ENCODE peak calls at places on chromosome X, in four cellular contexts. I is brain microvascular endothelial cell, H is astrocyte of the spinal cord, Y is mucosa of descending colon. B is an unnamed sample.

GRCh38 chrX:119238557-119238956 is 2.5 kb downstream of the PGRMC1 start:
- DNase-seq in I (no peak), H (no peak), Y (no peak), B (no peak)

GRCh38 chrX:40097492-40098263 is at the start of gene BCOR:
- DNase-seq in I (no peak), H (no peak), Y (peak; percentile 80), B (no peak)

GRCh38 chrX:72394518-72395163 is 88.9 kb upstream of the CITED1 start:
- DNase-seq in I (peak; percentile 51), H (peak; percentile 52), Y (no peak), B (no peak)

GRCh38 chrX:122196338-122196737 is 987.7 kb upstream of the GRIA3 start:
- DNase-seq in I (no peak), H (no peak), Y (no peak), B (no peak)

GRCh38 chrX:28591542-28591941 is 4.3 kb downstream of the IL1RAPL1 start:
- DNase-seq in I (no peak), H (no peak), Y (no peak), B (no peak)

GRCh38 chrX:71454222-71454621 is 78.7 kb upstream of the OGT start:
- DNase-seq in I (peak; percentile 50), H (no peak), Y (no peak), B (no peak)

GRCh38 chrX:1212532-1212931 is at the start of gene CRLF2:
- DNase-seq in I (no peak), H (no peak), Y (no peak), B (no peak)

GRCh38 chrX:130507015-130507414 is 105.2 kb downstream of the RBMX2 start:
- DNase-seq in I (no peak), H (no peak), Y (no peak), B (no peak)

GRCh38 chrX:19625612-19626011 is 110.3 kb upstream of the MAP3K15 start:
- DNase-seq in I (no peak), H (no peak), Y (no peak), B (no peak)

GRCh38 chrX:20348139-20348538 is 81.4 kb upstream of the RPS6KA3 start:
- DNase-seq in I (no peak), H (no peak), Y (no peak), B (no peak)

GRCh38 chrX:9493936-9494335 is 29.1 kb downstream of the TBL1X start:
- DNase-seq in I (peak; percentile 5), H (peak; percentile 16), Y (no peak), B (no peak)

GRCh38 chrX:40277672-40278071 is 179.9 kb upstream of the BCOR start:
- DNase-seq in I (no peak), H (no peak), Y (no peak), B (no peak)

GRCh38 chrX:50475208-50475607 is 4.6 kb upstream of the DGKK start:
- DNase-seq in I (no peak), H (no peak), Y (no peak), B (no peak)

GRCh38 chrX:48278958-48279357 is 23.8 kb downstream of the SSX1 start:
- DNase-seq in I (no peak), H (no peak), Y (no peak), B (no peak)

GRCh38 chrX:68995780-68996551 is 167.1 kb downstream of the EFNB1 start:
- DNase-seq in I (peak; percentile 23), H (peak; percentile 63), Y (peak; percentile 73), B (no peak)

GRCh38 chrX:152037183-152037582 is 62.7 kb upstream of the GABRE start:
- DNase-seq in I (no peak), H (no peak), Y (no peak), B (no peak)

GRCh38 chrX:130772313-130773140 is 130.5 kb downstream of the ENOX2 start:
- DNase-seq in I (peak; percentile 63), H (peak; percentile 51), Y (no peak), B (no peak)

GRCh38 chrX:104762641-104763040 is 196.6 kb downstream of the IL1RAPL2 start:
- DNase-seq in I (no peak), H (no peak), Y (no peak), B (no peak)

GRCh38 chrX:153582896-153583295 is 16.0 kb downstream of the CCNQ start:
- DNase-seq in I (no peak), H (peak; percentile 16), Y (peak; percentile 36), B (no peak)

DNA sequence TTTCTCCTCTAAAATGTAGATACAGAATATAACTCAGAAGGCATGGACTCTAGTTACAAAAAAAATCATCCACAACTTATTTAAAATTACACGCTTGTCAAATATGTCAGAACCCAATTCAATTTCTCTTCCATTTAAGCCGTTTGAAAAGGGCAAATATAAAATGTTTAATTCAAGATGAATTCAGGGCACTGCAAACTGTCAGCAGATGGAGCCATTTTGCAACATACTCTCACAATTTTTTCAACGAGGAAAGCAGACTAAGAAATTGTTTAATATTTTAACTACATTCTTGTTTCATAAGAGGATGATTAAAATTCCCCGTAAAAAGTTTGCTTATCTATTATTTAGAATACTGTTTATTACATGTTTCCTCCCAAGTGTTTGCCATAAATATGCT is 321.3 kb upstream of the CPXCR1 start:
- DNase-seq in I (no peak), H (no peak), Y (no peak), B (no peak)
- TF ChIP-seq CTCF in I (no peak), H (no peak), Y (no peak), B (peak; percentile 12)

DNA sequence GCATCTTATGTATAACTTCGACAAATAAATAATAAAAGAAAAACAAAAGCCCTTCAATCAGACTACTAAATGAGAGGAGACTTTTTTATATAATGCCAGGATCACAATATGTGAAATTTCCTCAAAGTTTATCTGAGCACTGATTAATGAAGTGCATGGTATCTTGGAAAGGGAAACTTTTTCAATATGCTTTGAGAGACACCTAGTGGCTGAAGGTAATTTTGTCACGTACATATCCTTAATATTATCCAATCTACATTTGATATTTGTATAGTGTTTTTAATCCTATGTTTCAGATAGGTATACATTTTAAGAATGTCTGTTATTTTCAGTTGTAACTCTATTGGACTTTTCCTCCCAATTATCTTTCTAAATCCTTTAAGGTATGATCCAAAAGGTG is 146.8 kb downstream of the KLHL4 start:
- DNase-seq in I (no peak), H (peak; percentile 39), Y (no peak), B (no peak)
- TF ChIP-seq CTCF in I (peak; percentile 2), H (peak; percentile 43), Y (no peak), B (peak; percentile 24)

DNA sequence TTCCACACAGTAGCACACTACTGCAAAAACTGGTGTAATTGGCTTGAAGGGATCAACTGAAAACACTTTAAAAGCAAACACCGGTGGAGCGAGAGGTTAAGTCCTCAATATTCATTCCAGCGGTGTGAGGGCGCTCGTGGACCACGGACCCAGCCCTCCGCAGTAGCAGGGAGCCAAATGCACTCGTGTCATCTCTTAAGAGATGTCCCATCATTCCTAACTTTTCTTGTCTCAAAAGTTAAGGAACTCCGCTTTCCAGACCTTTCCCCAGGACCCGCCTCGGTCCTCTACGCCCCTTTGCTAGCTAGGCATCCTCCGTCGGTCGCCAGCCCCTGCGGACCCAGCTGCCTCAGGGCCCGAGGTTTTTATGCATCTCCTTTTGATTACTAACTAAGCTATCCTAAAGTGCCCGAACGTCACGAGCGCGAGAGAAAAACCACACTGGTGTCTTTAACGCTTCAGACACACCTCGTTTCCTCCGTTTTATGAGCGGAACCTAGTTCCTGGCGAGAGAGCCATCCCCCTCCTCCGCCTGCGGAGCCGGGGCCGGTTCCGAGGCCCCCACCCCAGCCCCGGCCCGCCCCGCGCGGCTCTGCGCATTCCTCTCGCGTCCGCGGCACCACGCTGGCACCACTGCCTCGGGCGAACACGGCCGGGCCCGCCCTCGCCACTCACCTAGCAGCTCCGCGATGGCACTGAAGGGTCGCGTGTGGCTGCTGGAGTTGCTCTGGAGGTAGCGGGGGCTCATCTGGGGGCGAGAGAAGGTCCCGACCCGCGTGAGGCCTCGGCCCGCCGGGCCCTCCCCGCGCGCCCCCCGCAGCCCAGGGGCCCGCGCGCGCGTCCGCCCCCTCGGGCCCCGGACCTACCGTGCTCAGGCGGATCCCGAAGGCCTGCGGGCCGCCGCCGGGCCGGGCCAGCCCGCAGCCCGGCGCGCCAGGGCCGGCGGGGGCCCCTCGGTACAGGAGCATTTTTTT is 723 bp downstream of the MORC4 start:
- DNase-seq in I (peak; percentile 33), H (peak; percentile 59), Y (peak; percentile 64), B (no peak)
- TF ChIP-seq CTCF in I (peak; percentile 67), H (peak; percentile 55), Y (no peak), B (peak; percentile 60)

GRCh38 chrX:23919706-23920320 is 12.0 kb downstream of the CXorf58 start:
- DNase-seq in I (no peak), H (no peak), Y (peak; percentile 28), B (no peak)
- TF ChIP-seq CTCF in I (peak; percentile 29), H (no peak), Y (no peak), B (peak; percentile 11)

GRCh38 chrX:2984342-2984741 is 22.0 kb upstream of the ARSH start:
- DNase-seq in I (no peak), H (no peak), Y (no peak), B (no peak)
- TF ChIP-seq CTCF in I (no peak), H (no peak), Y (no peak), B (no peak)

DNA sequence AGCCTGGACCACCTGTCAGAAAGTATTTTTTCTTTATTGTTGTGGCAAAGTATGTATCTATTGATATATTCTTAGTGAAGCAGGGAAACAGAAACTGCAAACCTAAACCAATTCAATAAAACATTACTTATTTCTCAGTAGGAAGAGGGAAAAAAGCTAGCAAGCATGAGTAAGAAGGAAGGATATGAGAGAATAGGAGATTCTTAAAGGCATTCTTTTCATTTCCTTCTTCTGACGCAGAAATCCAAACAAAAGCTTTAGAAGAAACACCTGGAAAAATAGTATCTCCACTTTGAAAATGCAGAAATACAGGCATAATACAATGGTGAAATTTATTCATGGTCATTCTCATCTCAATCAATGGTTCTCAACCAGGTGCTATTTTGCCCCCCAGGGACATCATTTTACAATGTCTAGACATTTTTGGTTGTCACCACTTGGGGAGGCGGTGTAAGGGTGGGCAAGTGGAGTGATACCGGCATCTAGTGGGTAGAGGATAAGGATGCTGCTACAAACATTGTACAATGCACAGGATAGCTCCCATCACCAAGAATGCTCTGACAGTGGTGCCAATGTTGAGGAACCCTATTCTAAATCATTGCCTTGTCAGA is 21.7 kb upstream of the ATXN3L start:
- DNase-seq in I (no peak), H (peak; percentile 41), Y (no peak), B (no peak)
- TF ChIP-seq CTCF in I (no peak), H (no peak), Y (no peak), B (no peak)

DNA sequence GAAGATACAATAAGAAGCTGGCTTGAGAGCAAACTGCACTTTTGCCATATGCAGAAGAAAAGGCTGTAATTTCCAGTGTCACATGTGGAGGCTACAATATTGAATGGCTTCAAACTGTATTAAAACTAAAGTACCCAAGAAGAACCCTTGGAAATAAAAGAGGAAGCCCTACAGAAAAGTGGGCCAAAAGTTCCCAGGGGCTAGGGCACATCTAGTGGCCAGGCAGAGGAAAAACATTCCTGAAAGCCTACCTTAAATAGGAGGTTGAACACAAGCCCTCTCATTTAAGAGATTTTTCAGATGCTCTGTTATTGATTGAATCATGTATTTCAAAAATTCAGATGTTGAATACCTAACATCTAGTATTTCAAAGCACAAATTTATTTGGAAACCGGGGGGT is 40.6 kb upstream of the PRDX4 start:
- DNase-seq in I (no peak), H (no peak), Y (no peak), B (no peak)
- TF ChIP-seq CTCF in I (peak; percentile 36), H (peak; percentile 10), Y (no peak), B (no peak)